ENCODE peak calls at places on chromosomes 2 and 18, in five cellular contexts. L is NCI-H1092, R is cardiac fibroblast, M is NB4, F is lung microvascular endothelial cell. Y is an unnamed sample.

GRCh38 chr2:235492850-235493344 is 946 bp upstream of the AGAP1 start:
- DNase-seq in L (no peak), R (no peak), M (no peak), F (no peak), Y (no peak)

GRCh38 chr18:2336993-2337392 is 234.3 kb downstream of the METTL4 start:
- DNase-seq in L (no peak), R (no peak), M (no peak), F (no peak), Y (no peak)

GRCh38 chr2:160916300-160916699 is 243.9 kb upstream of the TANK start:
- DNase-seq in L (no peak), R (no peak), M (no peak), F (no peak), Y (no peak)

GRCh38 chr2:84395819-84396218 is 63.3 kb downstream of the SUCLG1 start:
- DNase-seq in L (no peak), R (peak), M (no peak), F (no peak), Y (no peak)

GRCh38 chr2:214489702-214490101 is 78.8 kb downstream of the VWC2L start:
- DNase-seq in L (no peak), R (no peak), M (no peak), F (no peak), Y (no peak)

GRCh38 chr18:68478246-68478645 is 236.7 kb downstream of the TMX3 start:
- DNase-seq in L (no peak), R (no peak), M (no peak), F (no peak), Y (no peak)

GRCh38 chr2:2181505-2181904 is 149.6 kb downstream of the MYT1L start:
- DNase-seq in L (no peak), R (no peak), M (no peak), F (no peak), Y (no peak)

GRCh38 chr2:167386694-167387093 is 498.4 kb downstream of the XIRP2 start:
- DNase-seq in L (no peak), R (no peak), M (no peak), F (no peak), Y (no peak)

GRCh38 chr2:175439416-175439815 is 257.9 kb upstream of the ATP5MC3 start:
- DNase-seq in L (no peak), R (no peak), M (no peak), F (no peak), Y (no peak)

GRCh38 chr18:25074925-25075693 is 276.9 kb downstream of the ZNF521 start:
- DNase-seq in L (no peak), R (no peak), M (no peak), F (no peak), Y (no peak)

GRCh38 chr2:198314559-198315153 is 510.3 kb downstream of the PLCL1 start:
- DNase-seq in L (peak), R (peak), M (peak), F (peak), Y (no peak)

GRCh38 chr18:57550510-57550909 is 36.0 kb downstream of the FECH start:
- DNase-seq in L (no peak), R (no peak), M (no peak), F (no peak), Y (no peak)

GRCh38 chr2:170218456-170218855 is 40.5 kb downstream of the MYO3B start:
- DNase-seq in L (peak), R (peak), M (no peak), F (peak), Y (no peak)

GRCh38 chr2:197028230-197028629 is 101.7 kb upstream of the PGAP1 start:
- DNase-seq in L (no peak), R (peak), M (no peak), F (peak), Y (no peak)

GRCh38 chr2:105143467-105144127 is 97.9 kb upstream of the GPR45 start:
- DNase-seq in L (peak), R (no peak), M (no peak), F (no peak), Y (no peak)

GRCh38 chr2:223744580-223744979 is 92.8 kb downstream of the AP1S3 start:
- DNase-seq in L (no peak), R (peak), M (no peak), F (no peak), Y (no peak)

GRCh38 chr18:72941001-72941400 is 73.2 kb upstream of the NETO1 start:
- DNase-seq in L (no peak), R (peak), M (no peak), F (no peak), Y (no peak)

GRCh38 chr2:27177441-27178351 is 28.9 kb downstream of the TCF23 start:
- DNase-seq in L (no peak), R (no peak), M (no peak), F (no peak), Y (no peak)

Y was measured in upper lobe of right lung.